ENCODE peak calls at places on chromosomes 5 and 9, in six cellular contexts. R, J, X, F, Y and A are unnamed samples.

GRCh38 chr5:172855597-172856292 is 21.7 kb downstream of the ERGIC1 start:
- DNase-seq in F (no peak), X (no peak), J (no peak), R (no peak), Y (no peak), A (no peak)

GRCh38 chr5:143400541-143401252 is 2.8 kb downstream of the NR3C1 start:
- DNase-seq in F (no peak), Y (no peak), X (peak), J (peak), R (peak), A (no peak)

GRCh38 chr5:60578295-60578694 is 121.7 kb downstream of the DEPDC1B start:
- DNase-seq in X (no peak), R (no peak), F (no peak), Y (no peak), J (no peak), A (no peak)

GRCh38 chr9:119963798-119964372 is 594.6 kb upstream of the BRINP1 start:
- DNase-seq in X (peak), J (no peak), Y (peak), F (peak), R (peak), A (peak)

GRCh38 chr5:176360894-176361436 is 599 bp downstream of the KIAA1191 start:
- DNase-seq in J (no peak), R (peak), F (no peak), X (no peak), Y (peak), A (no peak)

GRCh38 chr5:147534172-147534951 is 24.5 kb upstream of the DPYSL3 start:
- DNase-seq in J (no peak), R (peak), X (peak), F (no peak), Y (no peak), A (no peak)

GRCh38 chr5:1745190-1745805 is 54.3 kb downstream of the MRPL36 start:
- DNase-seq in X (no peak), Y (no peak), J (no peak), R (no peak), F (no peak), A (no peak)

GRCh38 chr5:87435144-87435694 is 22.5 kb upstream of the CCNH start:
- DNase-seq in Y (no peak), R (no peak), X (no peak), J (no peak), F (no peak), A (no peak)

GRCh38 chr5:141821430-141821925 is 56.7 kb downstream of the PCDH1 start:
- DNase-seq in F (peak), X (peak), R (peak), Y (peak), J (peak), A (no peak)

GRCh38 chr9:99813739-99814138 is 7.9 kb upstream of the NR4A3 start:
- DNase-seq in Y (no peak), F (no peak), R (no peak), X (no peak), J (no peak), A (no peak)

GRCh38 chr9:95581900-95582299 is 65.1 kb upstream of the PTCH1 start:
- DNase-seq in J (no peak), Y (peak), R (no peak), F (no peak), X (no peak), A (no peak)
- H3K4me2 ChIP-seq in J (no peak), Y (peak), R (no peak), F (no peak), X (no peak), A (no peak)

DNA sequence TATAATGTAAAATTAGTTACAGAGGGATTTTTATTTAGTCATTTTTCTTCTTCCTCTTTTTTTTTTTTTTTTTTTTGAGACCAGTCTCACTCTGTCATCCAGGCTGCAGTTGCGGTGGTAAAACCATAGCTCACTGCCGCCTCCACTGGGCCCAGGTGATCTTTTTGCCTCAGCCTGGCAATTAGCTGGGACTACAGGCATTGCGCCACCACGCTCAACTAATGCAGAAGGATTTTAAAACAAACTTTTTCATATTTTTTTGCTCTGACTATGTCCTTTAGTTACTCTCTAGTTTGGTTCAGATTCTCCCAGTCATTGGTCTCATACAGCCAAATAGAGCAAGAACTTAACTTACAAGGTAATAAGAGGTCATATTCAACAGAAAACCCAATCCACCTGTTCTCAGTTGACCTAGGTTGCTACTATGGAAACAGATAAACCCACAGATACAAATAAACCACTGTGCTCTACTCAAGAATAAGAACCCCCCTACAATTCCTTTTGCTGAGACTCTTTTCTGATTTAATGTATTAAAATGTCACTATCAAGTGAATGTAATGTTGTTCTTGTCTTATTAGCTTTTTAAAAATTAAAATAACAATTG is 50.1 kb upstream of the TTC39B start:
- DNase-seq in X (no peak), R (no peak), Y (peak), J (peak), F (no peak), A (no peak)
- TF ChIP-seq CTCF in X (no peak), R (no peak), Y (no peak), J (peak), F (no peak), A (no peak)

DNA sequence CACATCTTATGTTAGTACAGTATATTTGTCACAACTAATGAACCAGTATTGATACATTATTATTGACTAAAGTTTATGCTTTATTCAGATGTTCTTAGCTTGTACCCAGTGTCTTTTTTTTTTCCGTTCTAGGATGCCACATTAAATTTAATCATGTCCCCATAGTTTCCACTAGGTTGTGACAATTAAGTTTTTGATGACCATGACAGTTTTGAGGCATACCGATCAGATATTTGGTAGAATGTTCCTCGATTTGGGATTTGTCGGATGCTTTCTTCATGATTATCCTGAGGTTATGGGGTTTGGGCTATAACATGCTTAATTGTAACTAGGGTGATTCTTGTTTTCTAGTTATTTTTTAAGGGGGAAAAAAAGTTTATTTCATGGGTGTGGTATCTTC is 22.6 kb downstream of the PRRC2B start:
- DNase-seq in J (no peak), X (no peak), Y (no peak), R (no peak), F (no peak), A (no peak)
- H3K4me2 ChIP-seq in J (no peak), X (no peak), Y (no peak), R (no peak), F (no peak), A (no peak)

GRCh38 chr9:91422832-91423711 is 560 bp downstream of the NFIL3 start:
- DNase-seq in F (no peak), J (peak), R (peak), X (peak), Y (peak), A (no peak)
- TF ChIP-seq CTCF in F (no peak), J (no peak), R (peak), X (no peak), Y (no peak), A (peak)

GRCh38 chr9:114196924-114197570 is 41.7 kb downstream of the COL27A1 start:
- DNase-seq in X (no peak), Y (no peak), R (peak), J (no peak), F (no peak), A (no peak)
- H3K4me2 ChIP-seq in X (no peak), Y (no peak), R (no peak), J (no peak), F (no peak), A (no peak)

GRCh38 chr9:97984188-97985057 is 1.3 kb downstream of the ANP32B start:
- DNase-seq in X (peak), J (peak), R (peak), Y (peak), F (peak), A (no peak)
- TF ChIP-seq CTCF in X (no peak), J (no peak), R (peak), Y (no peak), F (no peak), A (no peak)

GRCh38 chr9:21001581-21001980 is 29.9 kb downstream of the HACD4 start:
- DNase-seq in R (no peak), F (no peak), J (no peak), Y (no peak), X (no peak), A (no peak)

GRCh38 chr9:21002040-21002439 is 29.4 kb downstream of the HACD4 start:
- DNase-seq in F (no peak), X (no peak), Y (no peak), J (no peak), R (no peak), A (no peak)

GRCh38 chr9:20997503-20998076 is 33.9 kb downstream of the HACD4 start:
- DNase-seq in J (no peak), X (no peak), R (no peak), F (no peak), Y (no peak), A (no peak)

GRCh38 chr9:20994486-20994885 is 37.0 kb downstream of the HACD4 start:
- DNase-seq in Y (no peak), R (no peak), F (no peak), J (no peak), X (no peak), A (no peak)

DNA sequence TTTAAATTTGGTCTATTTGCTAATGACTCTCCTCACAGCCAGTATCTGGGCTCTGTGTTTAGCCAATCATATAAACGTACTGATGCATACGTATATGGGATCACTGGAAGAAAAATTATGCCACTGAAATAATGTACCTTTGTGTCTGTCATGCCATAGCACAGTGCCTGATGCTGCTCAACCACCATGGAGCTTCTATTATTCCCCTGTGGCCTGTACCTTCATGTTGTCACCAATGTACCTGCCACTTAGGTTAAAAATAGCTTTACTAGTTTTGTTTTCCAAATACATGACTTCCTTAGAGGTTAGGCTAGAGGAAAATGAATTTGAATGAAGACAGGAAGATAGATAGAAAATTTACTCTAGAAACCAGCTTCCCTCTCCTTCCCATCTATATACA is 34.6 kb downstream of the HACD4 start:
- DNase-seq in J (no peak), Y (no peak), R (no peak), F (no peak), X (no peak), A (no peak)
- H3K4me2 ChIP-seq in J (no peak), Y (no peak), R (no peak), F (no peak), X (no peak), A (no peak)

GRCh38 chr5:178234753-178235599 is 2.4 kb upstream of the PHYKPL start:
- DNase-seq in F (peak), J (peak), X (peak), R (peak), Y (peak), A (no peak)
- TF ChIP-seq CTCF in F (peak), J (peak), X (peak), R (peak), Y (peak), A (peak)